ENCODE peak calls at places on chromosomes 11 and 22, in six cellular contexts. One of them, this sample, is unnamed.

GRCh38 chr11:95138448-95138847 is 48.8 kb downstream of the ENDOD1 start:
- DNase-seq in PC-9: no peak
- DNase-seq in activated CD8-positive, alpha-beta T cell treated with anti-CD3 and anti-CD28 coated beads for 36 hours: no peak
- DNase-seq in H9: no peak
- DNase-seq in endothelial cell: no peak
- DNase-seq in GM23338: no peak
- DNase-seq in this sample: no peak

GRCh38 chr22:26428515-26429457 is at the start of gene ASPHD2:
- DNase-seq in PC-9: no peak
- DNase-seq in activated CD8-positive, alpha-beta T cell treated with anti-CD3 and anti-CD28 coated beads for 36 hours: peak; percentile 85
- DNase-seq in H9: peak; percentile 84
- DNase-seq in endothelial cell: peak; percentile 64
- DNase-seq in GM23338: peak; percentile 84
- DNase-seq in this sample: peak; percentile 80

GRCh38 chr11:128599729-128600128 is 12.4 kb upstream of the ETS1 start:
- DNase-seq in PC-9: no peak
- DNase-seq in activated CD8-positive, alpha-beta T cell treated with anti-CD3 and anti-CD28 coated beads for 36 hours: no peak
- DNase-seq in H9: no peak
- DNase-seq in endothelial cell: no peak
- DNase-seq in GM23338: no peak
- DNase-seq in this sample: no peak

GRCh38 chr11:35105319-35106063 is 33.5 kb upstream of the CD44 start:
- DNase-seq in PC-9: no peak
- DNase-seq in activated CD8-positive, alpha-beta T cell treated with anti-CD3 and anti-CD28 coated beads for 36 hours: no peak
- DNase-seq in H9: no peak
- DNase-seq in endothelial cell: no peak
- DNase-seq in GM23338: no peak
- DNase-seq in this sample: no peak

GRCh38 chr22:37237371-37238268 is 6.4 kb downstream of the RAC2 start:
- DNase-seq in PC-9: no peak
- DNase-seq in activated CD8-positive, alpha-beta T cell treated with anti-CD3 and anti-CD28 coated beads for 36 hours: peak; percentile 22
- DNase-seq in H9: no peak
- DNase-seq in endothelial cell: no peak
- DNase-seq in GM23338: no peak
- DNase-seq in this sample: no peak

GRCh38 chr11:2271327-2272240 is 1.2 kb upstream of the ASCL2 start:
- DNase-seq in PC-9: no peak
- DNase-seq in activated CD8-positive, alpha-beta T cell treated with anti-CD3 and anti-CD28 coated beads for 36 hours: no peak
- DNase-seq in H9: peak; percentile 37
- DNase-seq in endothelial cell: peak; percentile 3
- DNase-seq in GM23338: peak; percentile 47
- DNase-seq in this sample: no peak

GRCh38 chr11:3043315-3043871 is 13.8 kb downstream of the CARS1 start:
- DNase-seq in PC-9: no peak
- DNase-seq in activated CD8-positive, alpha-beta T cell treated with anti-CD3 and anti-CD28 coated beads for 36 hours: no peak
- DNase-seq in H9: no peak
- DNase-seq in endothelial cell: no peak
- DNase-seq in GM23338: no peak
- DNase-seq in this sample: no peak

GRCh38 chr11:108333403-108333899 is 110.6 kb downstream of the ATM start:
- DNase-seq in PC-9: no peak
- DNase-seq in activated CD8-positive, alpha-beta T cell treated with anti-CD3 and anti-CD28 coated beads for 36 hours: no peak
- DNase-seq in H9: no peak
- DNase-seq in endothelial cell: no peak
- DNase-seq in GM23338: no peak
- DNase-seq in this sample: no peak

GRCh38 chr22:46706060-46706459 is 32.0 kb downstream of the CERK start:
- DNase-seq in PC-9: no peak
- DNase-seq in activated CD8-positive, alpha-beta T cell treated with anti-CD3 and anti-CD28 coated beads for 36 hours: no peak
- DNase-seq in H9: no peak
- DNase-seq in endothelial cell: no peak
- DNase-seq in GM23338: no peak
- DNase-seq in this sample: no peak

GRCh38 chr22:48198489-48199459 is 1436.3 kb downstream of the TBC1D22A start:
- DNase-seq in PC-9: no peak
- DNase-seq in activated CD8-positive, alpha-beta T cell treated with anti-CD3 and anti-CD28 coated beads for 36 hours: no peak
- DNase-seq in H9: peak; percentile 61
- DNase-seq in endothelial cell: no peak
- DNase-seq in GM23338: peak; percentile 34
- DNase-seq in this sample: no peak

GRCh38 chr22:26479043-26479791 is 4.4 kb downstream of the HPS4 start:
- DNase-seq in PC-9: no peak
- DNase-seq in activated CD8-positive, alpha-beta T cell treated with anti-CD3 and anti-CD28 coated beads for 36 hours: no peak
- DNase-seq in H9: no peak
- DNase-seq in endothelial cell: no peak
- DNase-seq in GM23338: no peak
- DNase-seq in this sample: no peak

GRCh38 chr11:106990322-106990721 is 28.0 kb downstream of the GUCY1A2 start:
- DNase-seq in PC-9: no peak
- DNase-seq in activated CD8-positive, alpha-beta T cell treated with anti-CD3 and anti-CD28 coated beads for 36 hours: no peak
- DNase-seq in H9: no peak
- DNase-seq in endothelial cell: no peak
- DNase-seq in GM23338: no peak
- DNase-seq in this sample: peak; percentile 82

GRCh38 chr22:22936915-22937656 is 49.5 kb downstream of the IGLL5 start:
- DNase-seq in PC-9: no peak
- DNase-seq in activated CD8-positive, alpha-beta T cell treated with anti-CD3 and anti-CD28 coated beads for 36 hours: no peak
- DNase-seq in H9: no peak
- DNase-seq in endothelial cell: no peak
- DNase-seq in GM23338: no peak
- DNase-seq in this sample: no peak

GRCh38 chr22:48758021-48758561 is 1069.6 kb downstream of the BRD1 start:
- DNase-seq in PC-9: no peak
- DNase-seq in activated CD8-positive, alpha-beta T cell treated with anti-CD3 and anti-CD28 coated beads for 36 hours: no peak
- DNase-seq in H9: peak; percentile 20
- DNase-seq in endothelial cell: peak; percentile 1
- DNase-seq in GM23338: no peak
- DNase-seq in this sample: no peak

GRCh38 chr11:78605296-78605695 is 30.6 kb upstream of the NARS2 start:
- DNase-seq in PC-9: no peak
- DNase-seq in activated CD8-positive, alpha-beta T cell treated with anti-CD3 and anti-CD28 coated beads for 36 hours: no peak
- DNase-seq in H9: no peak
- DNase-seq in endothelial cell: no peak
- DNase-seq in GM23338: no peak
- DNase-seq in this sample: no peak

GRCh38 chr11:126938718-126939117 is 61.9 kb downstream of the KIRREL3 start:
- DNase-seq in PC-9: no peak
- DNase-seq in activated CD8-positive, alpha-beta T cell treated with anti-CD3 and anti-CD28 coated beads for 36 hours: no peak
- DNase-seq in H9: no peak
- DNase-seq in endothelial cell: no peak
- DNase-seq in GM23338: no peak
- DNase-seq in this sample: no peak

GRCh38 chr11:110713469-110713776 is 1.2 kb upstream of the ARHGAP20 start:
- DNase-seq in PC-9: no peak
- DNase-seq in activated CD8-positive, alpha-beta T cell treated with anti-CD3 and anti-CD28 coated beads for 36 hours: no peak
- DNase-seq in H9: no peak
- DNase-seq in endothelial cell: no peak
- DNase-seq in GM23338: no peak
- DNase-seq in this sample: no peak

GRCh38 chr11:110711776-110712642 is at the start of gene ARHGAP20:
- DNase-seq in PC-9: no peak
- DNase-seq in activated CD8-positive, alpha-beta T cell treated with anti-CD3 and anti-CD28 coated beads for 36 hours: peak; percentile 74
- DNase-seq in H9: peak; percentile 81
- DNase-seq in endothelial cell: peak; percentile 69
- DNase-seq in GM23338: peak; percentile 81
- DNase-seq in this sample: peak; percentile 76

GRCh38 chr11:110711448-110711775 is 825 bp downstream of the ARHGAP20 start:
- DNase-seq in PC-9: no peak
- DNase-seq in activated CD8-positive, alpha-beta T cell treated with anti-CD3 and anti-CD28 coated beads for 36 hours: no peak
- DNase-seq in H9: no peak
- DNase-seq in endothelial cell: no peak
- DNase-seq in GM23338: no peak
- DNase-seq in this sample: no peak

GRCh38 chr11:110710520-110711381 is 1.5 kb downstream of the ARHGAP20 start:
- DNase-seq in PC-9: no peak
- DNase-seq in activated CD8-positive, alpha-beta T cell treated with anti-CD3 and anti-CD28 coated beads for 36 hours: no peak
- DNase-seq in H9: peak; percentile 44
- DNase-seq in endothelial cell: peak; percentile 11
- DNase-seq in GM23338: peak; percentile 62
- DNase-seq in this sample: peak; percentile 17

GRCh38 chr11:110712643-110713468 is 619 bp upstream of the ARHGAP20 start:
- DNase-seq in PC-9: no peak
- DNase-seq in activated CD8-positive, alpha-beta T cell treated with anti-CD3 and anti-CD28 coated beads for 36 hours: no peak
- DNase-seq in H9: peak; percentile 28
- DNase-seq in endothelial cell: peak; percentile 38
- DNase-seq in GM23338: peak; percentile 49
- DNase-seq in this sample: peak; percentile 11
- TF ChIP-seq CTCF in PC-9: no peak
- TF ChIP-seq CTCF in activated CD8-positive, alpha-beta T cell treated with anti-CD3 and anti-CD28 coated beads for 36 hours: no peak
- TF ChIP-seq CTCF in H9: no peak
- TF ChIP-seq CTCF in endothelial cell: no peak
- TF ChIP-seq CTCF in GM23338: no peak
- TF ChIP-seq CTCF in this sample: no peak

DNA sequence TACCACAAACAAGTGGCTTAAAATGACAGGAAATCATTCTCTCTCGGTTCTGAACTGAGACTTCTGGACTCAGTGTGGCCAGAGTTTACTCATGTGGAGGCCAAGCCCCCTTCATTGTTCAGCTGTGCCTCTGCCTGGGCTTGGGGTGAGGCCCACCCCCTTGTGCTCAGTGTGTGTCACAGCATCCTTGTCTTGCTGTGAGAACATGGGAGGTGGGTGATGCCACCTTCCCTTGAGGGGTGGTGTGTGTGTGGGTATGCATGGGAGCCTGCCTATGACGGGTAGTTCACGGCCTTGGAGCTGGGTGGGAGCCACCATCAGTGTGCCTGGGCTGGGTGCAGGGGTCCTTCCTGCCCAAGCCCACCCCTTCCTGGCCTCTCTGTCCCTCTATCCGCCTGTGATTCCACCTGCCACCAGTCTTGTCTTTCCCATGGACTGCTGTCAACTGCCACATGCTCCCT is 101.7 kb downstream of the MORC2 start:
- DNase-seq in PC-9: no peak
- DNase-seq in activated CD8-positive, alpha-beta T cell treated with anti-CD3 and anti-CD28 coated beads for 36 hours: peak; percentile 8
- DNase-seq in H9: peak; percentile 32
- DNase-seq in endothelial cell: no peak
- DNase-seq in GM23338: peak; percentile 35
- DNase-seq in this sample: no peak
- TF ChIP-seq CTCF in PC-9: no peak
- TF ChIP-seq CTCF in activated CD8-positive, alpha-beta T cell treated with anti-CD3 and anti-CD28 coated beads for 36 hours: no peak
- TF ChIP-seq CTCF in H9: peak; percentile 44
- TF ChIP-seq CTCF in endothelial cell: no peak
- TF ChIP-seq CTCF in GM23338: peak; percentile 27
- TF ChIP-seq CTCF in this sample: no peak

GRCh38 chr11:64304316-64305072 is 830 bp upstream of the ESRRA start:
- DNase-seq in PC-9: peak; percentile 81
- DNase-seq in activated CD8-positive, alpha-beta T cell treated with anti-CD3 and anti-CD28 coated beads for 36 hours: peak; percentile 99
- DNase-seq in H9: peak; percentile 97
- DNase-seq in endothelial cell: peak; percentile 96
- DNase-seq in GM23338: peak; percentile 99
- DNase-seq in this sample: peak; percentile 98

GRCh38 chr11:64305075-64305690 is at the start of gene ESRRA:
- DNase-seq in PC-9: peak; percentile 96
- DNase-seq in activated CD8-positive, alpha-beta T cell treated with anti-CD3 and anti-CD28 coated beads for 36 hours: peak; percentile 100
- DNase-seq in H9: peak; percentile 100
- DNase-seq in endothelial cell: peak; percentile 100
- DNase-seq in GM23338: peak; percentile 100
- DNase-seq in this sample: peak; percentile 100

GRCh38 chr11:64306876-64307622 is 1.7 kb downstream of the ESRRA start:
- DNase-seq in PC-9: peak; percentile 39
- DNase-seq in activated CD8-positive, alpha-beta T cell treated with anti-CD3 and anti-CD28 coated beads for 36 hours: no peak
- DNase-seq in H9: no peak
- DNase-seq in endothelial cell: no peak
- DNase-seq in GM23338: no peak
- DNase-seq in this sample: no peak

GRCh38 chr11:64306563-64306875 is 1.2 kb downstream of the ESRRA start:
- DNase-seq in PC-9: no peak
- DNase-seq in activated CD8-positive, alpha-beta T cell treated with anti-CD3 and anti-CD28 coated beads for 36 hours: no peak
- DNase-seq in H9: no peak
- DNase-seq in endothelial cell: no peak
- DNase-seq in GM23338: no peak
- DNase-seq in this sample: no peak

DNA sequence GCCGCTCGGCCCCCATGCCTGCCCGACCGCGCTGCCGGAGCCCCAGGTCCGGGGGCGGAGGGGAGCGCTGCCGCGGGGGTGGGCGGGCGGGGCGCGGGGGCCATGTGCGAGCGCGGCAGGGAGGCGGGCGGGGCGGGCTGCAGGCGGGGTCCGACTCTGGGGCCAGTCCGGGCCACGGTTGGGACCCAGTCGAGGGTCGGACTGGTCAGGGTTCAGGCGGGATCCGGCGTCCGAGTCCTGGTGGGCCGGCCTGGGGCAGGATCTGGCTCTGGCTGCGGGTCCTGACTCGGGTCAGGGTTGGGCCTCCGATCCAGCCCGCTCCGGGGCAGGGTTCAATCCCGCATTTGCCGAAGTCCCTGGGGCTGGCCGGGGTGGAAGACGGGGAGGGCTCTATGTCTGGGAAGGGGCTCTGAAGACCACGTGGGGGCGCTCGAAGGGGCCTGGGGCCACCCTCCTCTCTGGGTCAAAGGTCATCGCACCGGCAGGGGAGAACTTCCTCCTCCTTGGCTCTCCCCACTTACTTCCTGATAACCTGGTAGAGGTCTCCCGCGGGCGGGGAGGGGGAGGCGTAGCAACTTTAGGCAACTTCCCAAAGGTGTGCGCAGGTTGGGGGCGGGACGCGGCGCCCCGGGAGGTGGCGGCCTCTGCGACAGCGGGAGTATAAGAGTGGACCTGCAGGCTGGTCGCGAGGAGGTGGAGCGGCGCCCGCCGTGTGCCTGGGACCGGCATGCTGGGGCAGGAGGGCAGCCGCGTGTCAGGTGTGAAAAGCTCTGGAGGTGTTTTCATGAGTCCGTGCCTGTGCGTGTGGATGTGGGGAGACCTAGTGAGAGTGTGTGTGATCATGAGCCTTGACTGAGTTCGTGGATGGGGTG is 603 bp downstream of the ESRRA start:
- DNase-seq in PC-9: peak; percentile 88
- DNase-seq in activated CD8-positive, alpha-beta T cell treated with anti-CD3 and anti-CD28 coated beads for 36 hours: peak; percentile 76
- DNase-seq in H9: peak; percentile 89
- DNase-seq in endothelial cell: peak; percentile 63
- DNase-seq in GM23338: peak; percentile 85
- DNase-seq in this sample: peak; percentile 67
- TF ChIP-seq CTCF in PC-9: peak; percentile 51
- TF ChIP-seq CTCF in activated CD8-positive, alpha-beta T cell treated with anti-CD3 and anti-CD28 coated beads for 36 hours: no peak
- TF ChIP-seq CTCF in H9: peak; percentile 67
- TF ChIP-seq CTCF in endothelial cell: peak; percentile 62
- TF ChIP-seq CTCF in GM23338: peak; percentile 46
- TF ChIP-seq CTCF in this sample: peak; percentile 28

DNA sequence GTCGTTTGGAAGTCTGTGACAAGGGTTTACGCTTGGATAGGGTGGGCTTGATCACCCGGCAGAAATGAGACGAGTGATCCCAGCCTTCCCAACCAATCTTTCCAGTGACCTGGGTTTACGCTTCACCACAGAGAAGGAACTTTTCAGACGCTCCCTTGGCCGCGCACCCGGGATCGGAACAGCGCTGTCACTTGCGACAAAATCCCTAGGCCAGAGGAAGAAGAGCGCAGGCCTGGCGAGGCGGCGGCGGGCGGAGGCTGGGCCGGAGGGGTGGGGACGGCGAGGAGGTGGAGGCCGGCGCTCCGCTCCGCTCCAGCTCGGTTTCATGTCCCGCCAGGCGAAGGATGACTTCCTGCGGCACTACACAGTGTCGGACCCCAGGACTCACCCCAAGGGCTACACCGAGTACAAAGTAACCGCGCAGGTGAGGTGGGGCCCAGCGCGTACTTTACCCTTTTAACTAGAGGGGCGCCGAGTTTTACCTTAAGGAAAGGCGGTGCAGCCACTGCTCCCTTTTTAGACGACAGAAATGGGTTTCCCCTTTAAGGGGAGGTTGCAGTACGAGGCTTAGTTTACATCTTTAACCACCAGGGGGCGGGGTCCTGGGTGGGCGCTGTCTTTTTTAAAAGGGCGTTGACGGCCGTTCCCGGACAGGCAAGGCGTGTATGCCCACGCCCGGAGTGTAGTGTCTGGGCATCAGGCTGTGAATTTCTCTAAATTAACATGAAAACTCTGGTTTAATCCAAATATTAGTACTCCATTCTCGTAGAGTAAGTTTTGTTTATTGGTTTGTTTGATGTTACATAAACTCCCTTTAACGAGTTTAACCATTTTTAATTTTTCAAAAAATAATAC is at the start of gene SNX15:
- DNase-seq in PC-9: peak; percentile 90
- DNase-seq in activated CD8-positive, alpha-beta T cell treated with anti-CD3 and anti-CD28 coated beads for 36 hours: peak; percentile 96
- DNase-seq in H9: peak; percentile 92
- DNase-seq in endothelial cell: peak; percentile 92
- DNase-seq in GM23338: peak; percentile 99
- DNase-seq in this sample: peak; percentile 94
- TF ChIP-seq CTCF in PC-9: peak; percentile 94
- TF ChIP-seq CTCF in activated CD8-positive, alpha-beta T cell treated with anti-CD3 and anti-CD28 coated beads for 36 hours: peak; percentile 80
- TF ChIP-seq CTCF in H9: peak; percentile 81
- TF ChIP-seq CTCF in endothelial cell: peak; percentile 89
- TF ChIP-seq CTCF in GM23338: peak; percentile 58
- TF ChIP-seq CTCF in this sample: peak; percentile 97

This sample was measured in glutamatergic neuron.